ENCODE peak calls at places on chromosomes 2 and 18, in eight cellular contexts. One of them, this sample, is unnamed. For H3K9me3, the result is how much of the 10 kb centered on the place peaks cover.

GRCh38 chr2:179336782-179337534 is 72.3 kb upstream of the SESTD1 start:
- DNase-seq in mesenchymal stem cell: peak
- DNase-seq in heart right ventricle: no peak
- DNase-seq in neuronal stem cell: peak
- DNase-seq in aorta: no peak
- DNase-seq in CD4-positive, alpha-beta memory T cell: no peak
- DNase-seq in tibial artery: peak
- DNase-seq in HCT116: no peak
- DNase-seq in this sample: no peak

GRCh38 chr2:176582183-176582582 is 312.9 kb downstream of the MTX2 start:
- DNase-seq in mesenchymal stem cell: no peak
- DNase-seq in heart right ventricle: no peak
- DNase-seq in neuronal stem cell: no peak
- DNase-seq in aorta: no peak
- DNase-seq in CD4-positive, alpha-beta memory T cell: no peak
- DNase-seq in tibial artery: no peak
- DNase-seq in HCT116: no peak
- DNase-seq in this sample: no peak

GRCh38 chr2:43223412-43224040 is 2.9 kb downstream of the ZFP36L2 start:
- DNase-seq in mesenchymal stem cell: peak
- DNase-seq in heart right ventricle: no peak
- DNase-seq in neuronal stem cell: no peak
- DNase-seq in aorta: no peak
- DNase-seq in CD4-positive, alpha-beta memory T cell: peak
- DNase-seq in tibial artery: no peak
- DNase-seq in HCT116: no peak
- DNase-seq in this sample: no peak

GRCh38 chr2:21008014-21008789 is 35.7 kb downstream of the APOB start:
- DNase-seq in mesenchymal stem cell: no peak
- DNase-seq in heart right ventricle: no peak
- DNase-seq in neuronal stem cell: no peak
- DNase-seq in aorta: no peak
- DNase-seq in CD4-positive, alpha-beta memory T cell: no peak
- DNase-seq in tibial artery: no peak
- DNase-seq in HCT116: no peak
- DNase-seq in this sample: no peak

GRCh38 chr2:113122364-113122763 is 5.0 kb upstream of the IL1RN start:
- DNase-seq in mesenchymal stem cell: no peak
- DNase-seq in heart right ventricle: no peak
- DNase-seq in neuronal stem cell: no peak
- DNase-seq in aorta: no peak
- DNase-seq in CD4-positive, alpha-beta memory T cell: no peak
- DNase-seq in tibial artery: no peak
- DNase-seq in HCT116: no peak
- DNase-seq in this sample: no peak

GRCh38 chr18:46222710-46223360 is 118.7 kb downstream of the HAUS1 start:
- DNase-seq in mesenchymal stem cell: no peak
- DNase-seq in heart right ventricle: no peak
- DNase-seq in neuronal stem cell: no peak
- DNase-seq in aorta: no peak
- DNase-seq in CD4-positive, alpha-beta memory T cell: peak
- DNase-seq in tibial artery: no peak
- DNase-seq in HCT116: no peak
- DNase-seq in this sample: no peak

GRCh38 chr2:66084948-66085590 is 349.9 kb upstream of the MEIS1 start:
- DNase-seq in mesenchymal stem cell: no peak
- DNase-seq in heart right ventricle: no peak
- DNase-seq in neuronal stem cell: no peak
- DNase-seq in aorta: no peak
- DNase-seq in CD4-positive, alpha-beta memory T cell: no peak
- DNase-seq in tibial artery: no peak
- DNase-seq in HCT116: no peak
- DNase-seq in this sample: no peak

GRCh38 chr2:229129738-229130371 is 141.2 kb downstream of the PID1 start:
- DNase-seq in mesenchymal stem cell: peak
- DNase-seq in heart right ventricle: no peak
- DNase-seq in neuronal stem cell: no peak
- DNase-seq in aorta: peak
- DNase-seq in CD4-positive, alpha-beta memory T cell: no peak
- DNase-seq in tibial artery: no peak
- DNase-seq in HCT116: no peak
- DNase-seq in this sample: no peak

GRCh38 chr18:72541871-72542690 is 2.1 kb downstream of the CBLN2 start:
- DNase-seq in mesenchymal stem cell: no peak
- DNase-seq in heart right ventricle: no peak
- DNase-seq in neuronal stem cell: peak
- DNase-seq in aorta: no peak
- DNase-seq in CD4-positive, alpha-beta memory T cell: no peak
- DNase-seq in tibial artery: no peak
- DNase-seq in HCT116: no peak
- DNase-seq in this sample: peak

GRCh38 chr2:42084231-42084671 is 36.4 kb downstream of the PKDCC start:
- DNase-seq in mesenchymal stem cell: peak
- DNase-seq in heart right ventricle: peak
- DNase-seq in neuronal stem cell: no peak
- DNase-seq in aorta: no peak
- DNase-seq in CD4-positive, alpha-beta memory T cell: no peak
- DNase-seq in tibial artery: peak
- DNase-seq in HCT116: no peak
- DNase-seq in this sample: no peak

GRCh38 chr2:212451786-212452200 is 86.8 kb downstream of the ERBB4 start:
- DNase-seq in mesenchymal stem cell: peak
- DNase-seq in heart right ventricle: no peak
- DNase-seq in neuronal stem cell: peak
- DNase-seq in aorta: no peak
- DNase-seq in CD4-positive, alpha-beta memory T cell: no peak
- DNase-seq in tibial artery: no peak
- DNase-seq in HCT116: peak
- DNase-seq in this sample: no peak

GRCh38 chr2:55961318-55961911 is 37.8 kb upstream of the EFEMP1 start:
- DNase-seq in mesenchymal stem cell: peak
- DNase-seq in heart right ventricle: no peak
- DNase-seq in neuronal stem cell: peak
- DNase-seq in aorta: no peak
- DNase-seq in CD4-positive, alpha-beta memory T cell: no peak
- DNase-seq in tibial artery: no peak
- DNase-seq in HCT116: peak
- DNase-seq in this sample: no peak

GRCh38 chr18:24530630-24531111 is 70.2 kb downstream of the HRH4 start:
- DNase-seq in mesenchymal stem cell: peak
- DNase-seq in heart right ventricle: no peak
- DNase-seq in neuronal stem cell: no peak
- DNase-seq in aorta: no peak
- DNase-seq in CD4-positive, alpha-beta memory T cell: no peak
- DNase-seq in tibial artery: no peak
- DNase-seq in HCT116: peak
- DNase-seq in this sample: no peak

GRCh38 chr2:164625378-164625971 is 4.2 kb upstream of the GRB14 start:
- DNase-seq in mesenchymal stem cell: no peak
- DNase-seq in heart right ventricle: no peak
- DNase-seq in neuronal stem cell: no peak
- DNase-seq in aorta: no peak
- DNase-seq in CD4-positive, alpha-beta memory T cell: no peak
- DNase-seq in tibial artery: peak
- DNase-seq in HCT116: no peak
- DNase-seq in this sample: no peak

GRCh38 chr2:152611458-152612231 is 105.6 kb downstream of the PRPF40A start:
- DNase-seq in mesenchymal stem cell: peak
- DNase-seq in heart right ventricle: no peak
- DNase-seq in neuronal stem cell: no peak
- DNase-seq in aorta: peak
- DNase-seq in CD4-positive, alpha-beta memory T cell: no peak
- DNase-seq in tibial artery: peak
- DNase-seq in HCT116: no peak
- DNase-seq in this sample: no peak

GRCh38 chr18:78955066-78955465 is 24.6 kb upstream of the SALL3 start:
- DNase-seq in mesenchymal stem cell: no peak
- DNase-seq in heart right ventricle: no peak
- DNase-seq in neuronal stem cell: no peak
- DNase-seq in aorta: no peak
- DNase-seq in CD4-positive, alpha-beta memory T cell: no peak
- DNase-seq in tibial artery: no peak
- DNase-seq in HCT116: no peak
- DNase-seq in this sample: no peak

GRCh38 chr2:10059016-10059351 is 15.6 kb downstream of the KLF11 start:
- DNase-seq in mesenchymal stem cell: no peak
- DNase-seq in heart right ventricle: no peak
- DNase-seq in neuronal stem cell: no peak
- DNase-seq in aorta: peak
- DNase-seq in CD4-positive, alpha-beta memory T cell: no peak
- DNase-seq in tibial artery: no peak
- DNase-seq in HCT116: no peak
- DNase-seq in this sample: no peak

GRCh38 chr2:224937887-224938286 is 104.4 kb downstream of the DOCK10 start:
- DNase-seq in mesenchymal stem cell: no peak
- DNase-seq in heart right ventricle: no peak
- DNase-seq in neuronal stem cell: no peak
- DNase-seq in aorta: no peak
- DNase-seq in CD4-positive, alpha-beta memory T cell: no peak
- DNase-seq in tibial artery: no peak
- DNase-seq in HCT116: no peak
- DNase-seq in this sample: no peak

GRCh38 chr18:71105994-71106546 is 817.2 kb downstream of the SOCS6 start:
- DNase-seq in mesenchymal stem cell: no peak
- DNase-seq in heart right ventricle: no peak
- DNase-seq in neuronal stem cell: no peak
- DNase-seq in aorta: no peak
- DNase-seq in CD4-positive, alpha-beta memory T cell: no peak
- DNase-seq in tibial artery: no peak
- DNase-seq in HCT116: no peak
- DNase-seq in this sample: no peak

GRCh38 chr18:71105078-71105819 is 816.4 kb downstream of the SOCS6 start:
- DNase-seq in mesenchymal stem cell: no peak
- DNase-seq in heart right ventricle: no peak
- DNase-seq in neuronal stem cell: no peak
- DNase-seq in aorta: no peak
- DNase-seq in CD4-positive, alpha-beta memory T cell: no peak
- DNase-seq in tibial artery: no peak
- DNase-seq in HCT116: no peak
- DNase-seq in this sample: no peak

DNA sequence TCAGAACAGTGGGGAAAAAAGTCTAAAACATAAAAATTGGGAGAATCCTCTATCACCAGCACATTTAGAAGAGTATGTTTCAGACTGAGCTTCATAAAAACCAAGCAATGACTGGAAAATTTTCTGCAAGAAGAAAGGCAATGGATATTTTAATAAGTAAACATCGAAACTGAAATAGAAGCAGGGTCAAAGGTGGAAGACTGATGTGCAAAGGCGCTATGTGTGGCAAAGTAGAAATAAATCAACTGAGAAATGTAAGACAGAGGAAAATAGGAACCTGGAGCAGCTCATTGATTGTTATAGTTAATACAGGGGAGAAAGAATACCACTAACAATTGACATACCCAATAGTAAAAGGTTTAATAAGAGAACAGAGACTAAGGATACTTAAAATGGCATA is 818.4 kb downstream of the SOCS6 start:
- DNase-seq in mesenchymal stem cell: no peak
- DNase-seq in heart right ventricle: no peak
- DNase-seq in neuronal stem cell: no peak
- DNase-seq in aorta: no peak
- DNase-seq in CD4-positive, alpha-beta memory T cell: no peak
- DNase-seq in tibial artery: no peak
- DNase-seq in HCT116: no peak
- DNase-seq in this sample: no peak
- H3K9me3 ChIP-seq in mesenchymal stem cell: under half
- H3K9me3 ChIP-seq in heart right ventricle: under half
- H3K9me3 ChIP-seq in neuronal stem cell: under half
- H3K9me3 ChIP-seq in aorta: under half
- H3K9me3 ChIP-seq in CD4-positive, alpha-beta memory T cell: under half
- H3K9me3 ChIP-seq in tibial artery: under half
- H3K9me3 ChIP-seq in HCT116: under half
- H3K9me3 ChIP-seq in this sample: under half

DNA sequence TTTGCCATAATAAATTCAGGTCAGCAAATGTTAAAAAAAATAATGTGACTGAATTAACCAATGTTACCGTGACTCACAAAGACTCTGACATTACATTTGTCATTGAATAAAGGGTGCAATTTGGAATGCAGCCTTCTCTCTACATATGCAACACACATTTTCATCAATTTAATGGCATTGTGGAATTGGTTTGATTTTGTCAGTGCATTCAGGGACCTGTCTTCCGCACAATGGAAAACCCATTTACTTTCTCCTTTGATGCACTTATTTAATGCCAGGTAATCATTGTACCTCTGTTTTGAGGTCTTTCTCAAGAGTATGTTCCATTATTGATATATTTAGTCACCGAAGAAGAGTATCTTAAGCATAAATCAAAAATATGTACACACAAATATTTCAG is 1099.3 kb downstream of the SOCS6 start:
- DNase-seq in mesenchymal stem cell: no peak
- DNase-seq in heart right ventricle: no peak
- DNase-seq in neuronal stem cell: no peak
- DNase-seq in aorta: no peak
- DNase-seq in CD4-positive, alpha-beta memory T cell: no peak
- DNase-seq in tibial artery: no peak
- DNase-seq in HCT116: no peak
- DNase-seq in this sample: no peak
- H3K9me3 ChIP-seq in mesenchymal stem cell: under half
- H3K9me3 ChIP-seq in heart right ventricle: under half
- H3K9me3 ChIP-seq in neuronal stem cell: under half
- H3K9me3 ChIP-seq in aorta: under half
- H3K9me3 ChIP-seq in CD4-positive, alpha-beta memory T cell: under half
- H3K9me3 ChIP-seq in tibial artery: under half
- H3K9me3 ChIP-seq in HCT116: under half
- H3K9me3 ChIP-seq in this sample: under half

GRCh38 chr18:6341709-6342108 is 73.0 kb downstream of the L3MBTL4 start:
- DNase-seq in mesenchymal stem cell: no peak
- DNase-seq in heart right ventricle: no peak
- DNase-seq in neuronal stem cell: no peak
- DNase-seq in aorta: no peak
- DNase-seq in CD4-positive, alpha-beta memory T cell: no peak
- DNase-seq in tibial artery: no peak
- DNase-seq in HCT116: no peak
- DNase-seq in this sample: no peak
- H3K9me3 ChIP-seq in mesenchymal stem cell: under half
- H3K9me3 ChIP-seq in heart right ventricle: under half
- H3K9me3 ChIP-seq in neuronal stem cell: under half
- H3K9me3 ChIP-seq in aorta: under half
- H3K9me3 ChIP-seq in CD4-positive, alpha-beta memory T cell: under half
- H3K9me3 ChIP-seq in tibial artery: under half
- H3K9me3 ChIP-seq in HCT116: under half
- H3K9me3 ChIP-seq in this sample: under half

GRCh38 chr2:127371037-127371436 is 16.7 kb downstream of the MAP3K2 start:
- DNase-seq in mesenchymal stem cell: no peak
- DNase-seq in heart right ventricle: peak
- DNase-seq in neuronal stem cell: no peak
- DNase-seq in aorta: peak
- DNase-seq in CD4-positive, alpha-beta memory T cell: no peak
- DNase-seq in tibial artery: peak
- DNase-seq in HCT116: peak
- DNase-seq in this sample: no peak
- H3K9me3 ChIP-seq in mesenchymal stem cell: under half
- H3K9me3 ChIP-seq in heart right ventricle: under half
- H3K9me3 ChIP-seq in neuronal stem cell: under half
- H3K9me3 ChIP-seq in aorta: under half
- H3K9me3 ChIP-seq in CD4-positive, alpha-beta memory T cell: under half
- H3K9me3 ChIP-seq in tibial artery: under half
- H3K9me3 ChIP-seq in HCT116: under half
- H3K9me3 ChIP-seq in this sample: under half

This sample was measured in upper lobe of left lung.